ENCODE peak calls at places on chromosome 11, in four cellular contexts. N, E, K and J are unnamed samples.

GRCh38 chr11:120227228-120227852 is 12.6 kb upstream of the POU2F3 start:
- DNase-seq in N (no peak), E (no peak), K (no peak), J (no peak)

GRCh38 chr11:99960536-99960935 is 726.6 kb upstream of the ARHGAP42 start:
- DNase-seq in N (no peak), K (no peak), E (no peak), J (no peak)

GRCh38 chr11:131770801-131771200 is 400.4 kb downstream of the NTM start:
- DNase-seq in E (no peak), K (no peak), N (no peak), J (no peak)

GRCh38 chr11:17738350-17739207 is 4.0 kb downstream of the KCNC1 start:
- DNase-seq in E (no peak), N (no peak), K (peak), J (no peak)

GRCh38 chr11:8715501-8715900 is 32.9 kb downstream of the RPL27A start:
- DNase-seq in E (no peak), N (no peak), K (no peak), J (no peak)

GRCh38 chr11:58524232-58525036 is 16.5 kb upstream of the OR5B21 start:
- DNase-seq in K (no peak), N (peak), E (peak), J (peak)

GRCh38 chr11:9663699-9664275 is at the start of gene SWAP70:
- DNase-seq in K (peak), E (peak), N (peak), J (peak)

GRCh38 chr11:117037952-117038350 is 60.3 kb downstream of the SIK3 start:
- DNase-seq in E (no peak), K (no peak), N (no peak), J (no peak)

GRCh38 chr11:75571625-75572024 is 9.6 kb downstream of the SERPINH1 start:
- DNase-seq in E (no peak), K (no peak), N (no peak), J (no peak)